ENCODE peak calls at places on chromosomes 1 and 21, in five cellular contexts. One of them, this sample, is unnamed.

GRCh38 chr21:31098576-31099005 is 60.3 kb upstream of the KRTAP19-8 start:
- DNase-seq in T47D: peak; percentile 69
- DNase-seq in activated gamma-delta T cell: no peak
- DNase-seq in activated T-cell treated with anti-CD3 and anti-CD28 coated beads, Interleukin-2, amount 50 U/mL, for 1 hour: peak; percentile 78
- DNase-seq in progenitor cell of endocrine pancreas: peak; percentile 61
- DNase-seq in this sample: peak; percentile 79

GRCh38 chr21:46069166-46069565 is 28.7 kb upstream of the COL6A2 start:
- DNase-seq in progenitor cell of endocrine pancreas: no peak
- DNase-seq in activated gamma-delta T cell: no peak
- DNase-seq in activated T-cell treated with anti-CD3 and anti-CD28 coated beads, Interleukin-2, amount 50 U/mL, for 1 hour: no peak
- DNase-seq in T47D: no peak
- DNase-seq in this sample: no peak

GRCh38 chr1:2866415-2867086 is 65.1 kb upstream of the TTC34 start:
- DNase-seq in activated gamma-delta T cell: no peak
- DNase-seq in activated T-cell treated with anti-CD3 and anti-CD28 coated beads, Interleukin-2, amount 50 U/mL, for 1 hour: no peak
- DNase-seq in progenitor cell of endocrine pancreas: no peak
- DNase-seq in T47D: no peak
- DNase-seq in this sample: no peak

GRCh38 chr1:91400133-91400725 is 4.4 kb downstream of the HFM1 start:
- DNase-seq in activated T-cell treated with anti-CD3 and anti-CD28 coated beads, Interleukin-2, amount 50 U/mL, for 1 hour: no peak
- DNase-seq in progenitor cell of endocrine pancreas: no peak
- DNase-seq in T47D: peak; percentile 0
- DNase-seq in activated gamma-delta T cell: no peak
- DNase-seq in this sample: no peak

GRCh38 chr21:22631066-22631465 is 1632.9 kb downstream of the NCAM2 start:
- DNase-seq in progenitor cell of endocrine pancreas: no peak
- DNase-seq in activated gamma-delta T cell: no peak
- DNase-seq in activated T-cell treated with anti-CD3 and anti-CD28 coated beads, Interleukin-2, amount 50 U/mL, for 1 hour: no peak
- DNase-seq in T47D: no peak
- DNase-seq in this sample: no peak

GRCh38 chr1:111199881-111200801 is at the start of gene DENND2D:
- DNase-seq in progenitor cell of endocrine pancreas: no peak
- DNase-seq in T47D: peak; percentile 84
- DNase-seq in activated gamma-delta T cell: no peak
- DNase-seq in activated T-cell treated with anti-CD3 and anti-CD28 coated beads, Interleukin-2, amount 50 U/mL, for 1 hour: peak; percentile 68
- DNase-seq in this sample: no peak

GRCh38 chr21:15976807-15977206 is 247.0 kb downstream of the USP25 start:
- DNase-seq in activated T-cell treated with anti-CD3 and anti-CD28 coated beads, Interleukin-2, amount 50 U/mL, for 1 hour: no peak
- DNase-seq in T47D: peak; percentile 41
- DNase-seq in progenitor cell of endocrine pancreas: no peak
- DNase-seq in activated gamma-delta T cell: no peak
- DNase-seq in this sample: peak; percentile 27

GRCh38 chr1:118247593-118247992 is 62.6 kb upstream of the SPAG17 start:
- DNase-seq in activated gamma-delta T cell: no peak
- DNase-seq in activated T-cell treated with anti-CD3 and anti-CD28 coated beads, Interleukin-2, amount 50 U/mL, for 1 hour: no peak
- DNase-seq in progenitor cell of endocrine pancreas: no peak
- DNase-seq in T47D: peak; percentile 41
- DNase-seq in this sample: peak; percentile 20

GRCh38 chr1:210031473-210031872 is 93.5 kb downstream of the SYT14 start:
- DNase-seq in T47D: no peak
- DNase-seq in progenitor cell of endocrine pancreas: no peak
- DNase-seq in activated T-cell treated with anti-CD3 and anti-CD28 coated beads, Interleukin-2, amount 50 U/mL, for 1 hour: no peak
- DNase-seq in activated gamma-delta T cell: no peak
- DNase-seq in this sample: no peak